ENCODE peak calls at places on chromosomes 1 and 21, in five cellular contexts. H is neuronal stem cell, Z is IMR-90, B is H1, N is H9. S is an unnamed sample.

GRCh38 chr1:48107516-48107915 is 110.3 kb upstream of the TRABD2B start:
- DNase-seq in H (no peak), Z (no peak), B (no peak), N (no peak), S (no peak)

GRCh38 chr1:47563206-47563605 is 125.4 kb downstream of the FOXD2 start:
- DNase-seq in H (no peak), Z (no peak), B (no peak), N (no peak), S (peak; percentile 8)

GRCh38 chr1:156661932-156662587 is 15.1 kb downstream of the NES start:
- DNase-seq in H (no peak), Z (peak; percentile 60), B (no peak), N (no peak), S (peak; percentile 86)

GRCh38 chr1:65728504-65728903 is 64.2 kb upstream of the PDE4B start:
- DNase-seq in H (peak; percentile 9), Z (no peak), B (no peak), N (no peak), S (no peak)

GRCh38 chr21:31162827-31163226 is 124.6 kb upstream of the KRTAP19-8 start:
- DNase-seq in H (no peak), Z (peak; percentile 70), B (no peak), N (no peak), S (peak; percentile 79)

GRCh38 chr1:207181838-207182237 is 77.8 kb downstream of the C4BPA start:
- DNase-seq in H (no peak), Z (no peak), B (no peak), N (no peak), S (no peak)

GRCh38 chr1:25146382-25146855 is 85.9 kb downstream of the SYF2 start:
- DNase-seq in H (no peak), Z (no peak), B (no peak), N (no peak), S (no peak)

GRCh38 chr1:16441312-16441641 is 753 bp downstream of the NECAP2 start:
- DNase-seq in H (no peak), Z (no peak), B (no peak), N (no peak), S (no peak)

GRCh38 chr1:196976278-196976677 is 1.1 kb upstream of the CFHR5 start:
- DNase-seq in H (no peak), Z (no peak), B (no peak), N (no peak), S (no peak)

GRCh38 chr1:173570370-173571030 is 32.4 kb downstream of the SLC9C2 start:
- DNase-seq in H (no peak), Z (no peak), B (no peak), N (no peak), S (no peak)

GRCh38 chr1:12341667-12342066 is 111.8 kb downstream of the VPS13D start:
- DNase-seq in H (no peak), Z (no peak), B (no peak), N (no peak), S (no peak)

GRCh38 chr1:171611306-171611705 is 10.7 kb upstream of the MYOCOS start:
- DNase-seq in H (no peak), Z (peak; percentile 38), B (no peak), N (no peak), S (peak; percentile 78)

GRCh38 chr1:14090531-14090930 is 390.5 kb downstream of the PRDM2 start:
- DNase-seq in H (no peak), Z (no peak), B (no peak), N (peak; percentile 3), S (no peak)

GRCh38 chr1:199020904-199021303 is 382.1 kb downstream of the PTPRC start:
- DNase-seq in H (no peak), Z (no peak), B (no peak), N (no peak), S (no peak)

GRCh38 chr1:229285424-229285823 is 14.5 kb downstream of the RAB4A start:
- DNase-seq in H (no peak), Z (no peak), B (no peak), N (no peak), S (no peak)

GRCh38 chr1:43604192-43604591 is 45.8 kb upstream of the KDM4A start:
- DNase-seq in H (no peak), Z (no peak), B (no peak), N (no peak), S (no peak)

GRCh38 chr1:46041551-46041950 is 90.9 kb downstream of the PIK3R3 start:
- DNase-seq in H (no peak), Z (no peak), B (no peak), N (no peak), S (no peak)

GRCh38 chr1:231629132-231629531 is 2.5 kb downstream of the DISC1 start:
- DNase-seq in H (no peak), Z (no peak), B (no peak), N (no peak), S (peak; percentile 54)

GRCh38 chr1:155012052-155012546 is 9.5 kb downstream of the ZBTB7B start:
- DNase-seq in H (peak; percentile 62), Z (no peak), B (peak; percentile 80), N (peak; percentile 98), S (peak; percentile 54)

GRCh38 chr1:161487483-161487827 is 17.8 kb upstream of the FCGR2A start:
- DNase-seq in H (no peak), Z (peak; percentile 69), B (no peak), N (no peak), S (peak; percentile 46)

GRCh38 chr1:215076312-215076711 is 6.2 kb upstream of the KCNK2 start:
- DNase-seq in H (no peak), Z (peak; percentile 62), B (no peak), N (peak; percentile 66), S (peak; percentile 29)

GRCh38 chr1:27342778-27343638 is 1.2 kb downstream of the SYTL1 start:
- DNase-seq in H (no peak), Z (no peak), B (no peak), N (peak; percentile 61), S (no peak)

GRCh38 chr1:229537894-229538293 is 20.6 kb downstream of the ABCB10 start:
- DNase-seq in H (no peak), Z (no peak), B (no peak), N (no peak), S (no peak)

GRCh38 chr1:29259802-29260441 is 23.6 kb downstream of the PTPRU start:
- DNase-seq in H (no peak), Z (no peak), B (no peak), N (peak; percentile 80), S (peak; percentile 62)

GRCh38 chr1:95049935-95050334 is 22.8 kb downstream of the ALG14 start:
- DNase-seq in H (no peak), Z (no peak), B (no peak), N (no peak), S (no peak)

GRCh38 chr1:47449702-47450552 is 12.1 kb downstream of the FOXD2 start:
- DNase-seq in H (no peak), Z (no peak), B (no peak), N (peak; percentile 84), S (no peak)

GRCh38 chr1:206693029-206693428 is 8.3 kb downstream of the MAPKAPK2 start:
- DNase-seq in H (no peak), Z (peak; percentile 85), B (no peak), N (no peak), S (peak; percentile 85)

GRCh38 chr1:117860906-117861610 is 68.4 kb downstream of the GDAP2 start:
- DNase-seq in H (no peak), Z (peak; percentile 92), B (no peak), N (no peak), S (peak; percentile 41)

GRCh38 chr1:119870917-119871486 is 25.3 kb downstream of the ADAM30 start:
- DNase-seq in H (peak; percentile 78), Z (peak; percentile 72), B (peak; percentile 78), N (peak; percentile 89), S (peak; percentile 78)

GRCh38 chr1:172399369-172400072 is 21.0 kb upstream of the C1orf105 start:
- DNase-seq in H (no peak), Z (peak; percentile 92), B (no peak), N (no peak), S (peak; percentile 96)

GRCh38 chr1:46401964-46402626 is 8.0 kb downstream of the FAAH start:
- DNase-seq in H (no peak), Z (peak; percentile 95), B (no peak), N (peak; percentile 90), S (peak; percentile 69)

GRCh38 chr1:200296091-200296661 is 113.7 kb downstream of the ZNF281 start:
- DNase-seq in H (no peak), Z (no peak), B (no peak), N (no peak), S (peak; percentile 33)

GRCh38 chr1:200298242-200298641 is 111.6 kb downstream of the ZNF281 start:
- DNase-seq in H (no peak), Z (no peak), B (no peak), N (no peak), S (no peak)

GRCh38 chr1:200291106-200291505 is 118.7 kb downstream of the ZNF281 start:
- DNase-seq in H (no peak), Z (no peak), B (no peak), N (no peak), S (no peak)

GRCh38 chr1:200292699-200293098 is 117.1 kb downstream of the ZNF281 start:
- DNase-seq in H (no peak), Z (no peak), B (no peak), N (no peak), S (no peak)

DNA sequence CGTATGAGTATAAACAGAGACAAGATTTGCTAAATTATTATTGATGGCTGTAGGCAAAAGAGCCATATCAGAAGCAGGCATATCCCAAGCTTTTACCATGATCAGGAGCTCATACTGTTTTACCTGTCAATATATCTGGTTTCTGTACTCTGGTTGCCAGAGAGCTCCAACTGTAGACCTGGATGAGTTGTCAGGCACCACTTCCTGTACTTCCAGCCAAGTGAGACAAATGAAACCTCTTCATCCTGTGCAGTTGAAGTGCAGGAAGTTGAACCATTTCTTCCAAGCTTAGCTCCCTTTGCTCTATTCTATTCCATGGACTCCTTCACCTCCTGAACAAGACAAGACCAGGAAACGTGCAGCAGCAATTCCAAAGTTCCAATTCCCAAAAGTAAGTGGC is 115.6 kb downstream of the ZNF281 start:
- DNase-seq in H (no peak), Z (no peak), B (no peak), N (no peak), S (no peak)
- H2AFZ ChIP-seq in H (no peak overlapping the region), Z (no peak overlapping the region), B (no peak overlapping the region), N (no peak overlapping the region), S (no peak overlapping the region)

GRCh38 chr1:111592389-111593361 is 26.9 kb upstream of the RAP1A start:
- DNase-seq in H (peak; percentile 8), Z (peak; percentile 87), B (no peak), N (peak; percentile 53), S (peak; percentile 78)
- H2BK15ac ChIP-seq in H (no peak overlapping the region), Z (peak overlapping the region; percentile 79), B (no peak overlapping the region), N (no peak overlapping the region), S (no peak overlapping the region)

DNA sequence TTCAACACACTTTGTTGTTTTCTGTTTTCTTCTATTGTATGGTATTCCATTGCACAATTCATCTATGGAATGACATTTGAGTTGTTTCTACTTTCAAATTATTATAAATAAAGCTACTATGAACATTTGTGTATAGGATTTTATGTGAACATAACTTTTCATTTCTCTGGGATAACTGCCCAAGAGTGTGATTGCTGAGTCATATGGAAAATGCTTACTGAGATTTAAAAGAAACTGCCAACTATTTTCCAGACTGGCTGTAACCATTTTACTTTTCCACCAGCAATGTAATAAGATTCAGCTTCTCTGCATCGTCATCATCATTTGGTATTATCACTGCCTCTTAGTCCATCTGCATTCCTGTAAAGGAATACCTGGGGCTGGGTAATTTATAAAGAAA is 779.6 kb upstream of the PRMT6 start:
- DNase-seq in H (no peak), Z (no peak), B (no peak), N (no peak), S (no peak)
- H2AFZ ChIP-seq in H (no peak overlapping the region), Z (no peak overlapping the region), B (no peak overlapping the region), N (no peak overlapping the region), S (no peak overlapping the region)

GRCh38 chr21:26117324-26117971 is 53.1 kb downstream of the APP start:
- DNase-seq in H (no peak), Z (no peak), B (no peak), N (no peak), S (no peak)
- H2BK15ac ChIP-seq in H (no peak overlapping the region), Z (no peak overlapping the region), B (no peak overlapping the region), N (no peak overlapping the region), S (no peak overlapping the region)

GRCh38 chr1:116006486-116006964 is 30.2 kb downstream of the SLC22A15 start:
- DNase-seq in H (no peak), Z (no peak), B (no peak), N (no peak), S (peak; percentile 18)
- H2AFZ ChIP-seq in H (no peak overlapping the region), Z (no peak overlapping the region), B (no peak overlapping the region), N (no peak overlapping the region), S (no peak overlapping the region)

S was measured in mesenchymal stem cell.